ENCODE peak calls at places on chromosomes 4 and X, in four cellular contexts. R is stimulated activated CD8-positive, alpha-beta memory T cell treated with anti-CD3 and anti-CD28 coated beads, Interleukin-4, amount 100 ng/mL, for 48 hours; U is GM04504; G is HepG2. T is an unnamed sample.
A peak's percentile ranks its signal among the peaks of the same experiment; 100 is the strongest.

GRCh38 chr4:187493661-187494060 is 501.9 kb upstream of the ZFP42 start:
- DNase-seq in U (no peak), R (no peak), G (no peak), T (no peak)

GRCh38 chr4:151568966-151569365 is 160.0 kb downstream of the FHIP1A start:
- DNase-seq in U (no peak), R (no peak), G (no peak), T (no peak)

GRCh38 chr4:866761-867390 is 40.9 kb upstream of the CPLX1 start:
- DNase-seq in G (no peak), U (no peak), R (peak; percentile 49), T (no peak)

GRCh38 chrX:34559325-34559724 is 97.8 kb downstream of the TMEM47 start:
- DNase-seq in U (no peak), R (no peak), G (no peak), T (no peak)

GRCh38 chr4:161714022-161714751 is 449.6 kb downstream of the FSTL5 start:
- DNase-seq in U (peak; percentile 58), R (no peak), G (no peak), T (no peak)

GRCh38 chrX:11913001-11913400 is 155.0 kb downstream of the MSL3 start:
- DNase-seq in G (no peak), R (no peak), U (no peak), T (no peak)

GRCh38 chr4:73068496-73069337 is 799 bp downstream of the COX18 start:
- DNase-seq in G (peak; percentile 32), R (no peak), U (peak; percentile 3), T (no peak)

GRCh38 chr4:17232575-17233253 is 279.2 kb downstream of the QDPR start:
- DNase-seq in R (no peak), U (peak; percentile 46), G (no peak), T (no peak)

GRCh38 chr4:39729557-39729956 is 31.6 kb downstream of the UBE2K start:
- DNase-seq in R (no peak), U (no peak), G (no peak), T (no peak)

GRCh38 chr4:144562019-144562740 is 83.8 kb upstream of the HHIP start:
- DNase-seq in R (no peak), G (no peak), U (no peak), T (no peak)

GRCh38 chr4:184310171-184310567 is 92.5 kb upstream of the ENPP6 start:
- DNase-seq in U (no peak), G (no peak), R (peak; percentile 61), T (peak; percentile 32)

T was measured in activated CD4-positive, alpha-beta T cell treated with anti-CD3 and anti-CD28 coated beads, Interleukin-2, amount 50 U/mL, for 1 hour.